ENCODE peak calls at places on chromosome 21, in seven cellular contexts. W, J, T, F, N, R and C are unnamed samples.
A peak's percentile ranks its signal among the peaks of the same experiment; 100 is the strongest.

GRCh38 chr21:41559658-41560599 is 52.0 kb upstream of the TMPRSS2 start:
- DNase-seq in F (no peak), R (no peak), J (no peak), T (no peak), W (no peak), N (no peak), C (no peak)

GRCh38 chr21:35051287-35051818 is 2.3 kb upstream of the RUNX1 start:
- DNase-seq in N (peak; percentile 42), J (peak; percentile 20), R (peak; percentile 82), W (no peak), T (peak; percentile 82), F (peak; percentile 80), C (peak; percentile 89)

GRCh38 chr21:15063081-15063820 is 1.5 kb downstream of the NRIP1 start:
- DNase-seq in F (no peak), J (no peak), T (no peak), R (peak; percentile 29), N (no peak), W (no peak), C (no peak)

GRCh38 chr21:41571938-41572510 is 64.1 kb upstream of the TMPRSS2 start:
- DNase-seq in F (peak; percentile 15), T (no peak), N (no peak), J (no peak), W (no peak), R (no peak), C (no peak)

GRCh38 chr21:46145840-46146691 is 9.3 kb downstream of the FTCD start:
- DNase-seq in N (no peak), F (no peak), T (peak; percentile 43), R (no peak), J (no peak), W (no peak), C (no peak)

GRCh38 chr21:44867999-44868700 is 5.3 kb downstream of the PTTG1IP start:
- DNase-seq in F (no peak), N (no peak), J (no peak), T (peak; percentile 15), R (no peak), W (no peak), C (no peak)

GRCh38 chr21:26782349-26782748 is 62.9 kb downstream of the ADAMTS1 start:
- DNase-seq in R (no peak), N (no peak), W (no peak), F (no peak), T (no peak), J (no peak), C (no peak)

GRCh38 chr21:26795866-26796329 is 49.3 kb downstream of the ADAMTS1 start:
- DNase-seq in F (no peak), T (no peak), R (no peak), W (peak; percentile 94), N (no peak), J (peak; percentile 14), C (peak; percentile 63)

GRCh38 chr21:38067086-38067739 is 151.0 kb upstream of the KCNJ6 start:
- DNase-seq in T (no peak), F (no peak), R (no peak), J (no peak), N (no peak), W (no peak), C (no peak)

GRCh38 chr21:21290751-21291150 is 292.5 kb downstream of the NCAM2 start:
- DNase-seq in F (no peak), J (no peak), R (no peak), N (no peak), W (no peak), T (no peak), C (no peak)

GRCh38 chr21:45537111-45537745 is 5.0 kb downstream of the SLC19A1 start:
- DNase-seq in F (no peak), R (no peak), J (no peak), W (no peak), N (no peak), T (peak; percentile 32), C (peak; percentile 7)

GRCh38 chr21:37642493-37642892 is 273.8 kb downstream of the KCNJ6 start:
- DNase-seq in R (peak; percentile 32), W (no peak), J (peak; percentile 24), F (peak; percentile 24), N (no peak), T (no peak), C (no peak)

GRCh38 chr21:46366966-46367365 is 43.0 kb downstream of the PCNT start:
- DNase-seq in J (no peak), T (no peak), W (no peak), R (no peak), F (no peak), N (no peak), C (no peak)

GRCh38 chr21:45970674-45971486 is 10.7 kb upstream of the COL6A1 start:
- DNase-seq in R (peak; percentile 33), N (no peak), J (no peak), T (peak; percentile 66), W (peak; percentile 74), F (no peak), C (peak; percentile 54)

GRCh38 chr21:28705616-28706015 is 287.1 kb downstream of the LTN1 start:
- DNase-seq in T (no peak), F (no peak), R (no peak), J (no peak), N (no peak), W (no peak), C (no peak)

GRCh38 chr21:29190920-29191319 is 60.5 kb downstream of the MAP3K7CL start:
- DNase-seq in W (no peak), R (peak; percentile 29), T (no peak), F (no peak), J (no peak), N (no peak), C (no peak)

GRCh38 chr21:37565530-37566223 is 199.1 kb downstream of the DYRK1A start:
- DNase-seq in R (peak; percentile 90), T (no peak), N (no peak), J (no peak), F (no peak), W (no peak), C (no peak)

GRCh38 chr21:14691924-14692323 is 145.8 kb upstream of the SAMSN1 start:
- DNase-seq in N (no peak), J (no peak), W (no peak), T (no peak), R (no peak), F (no peak), C (no peak)

GRCh38 chr21:45080639-45081414 is 6.4 kb downstream of the ADARB1 start:
- DNase-seq in W (no peak), R (no peak), J (no peak), T (no peak), F (no peak), N (no peak), C (no peak)

GRCh38 chr21:45011911-45012660 is 62.3 kb upstream of the ADARB1 start:
- DNase-seq in W (peak; percentile 11), T (peak; percentile 32), N (no peak), F (peak; percentile 65), J (no peak), R (peak; percentile 95), C (peak; percentile 19)

GRCh38 chr21:27423073-27423472 is 456.2 kb upstream of the ADAMTS5 start:
- DNase-seq in T (no peak), N (no peak), W (peak; percentile 63), R (no peak), J (no peak), F (no peak), C (peak; percentile 36)

GRCh38 chr21:23585419-23585818 is 2021.9 kb downstream of the MRPL39 start:
- DNase-seq in J (no peak), T (no peak), F (no peak), W (no peak), R (no peak), N (no peak), C (no peak)

GRCh38 chr21:28454978-28455600 is 537.6 kb downstream of the LTN1 start:
- DNase-seq in N (no peak), W (no peak), F (no peak), J (no peak), R (no peak), T (no peak), C (no peak)

GRCh38 chr21:19523731-19524130 is 1120.1 kb upstream of the TMPRSS15 start:
- DNase-seq in T (no peak), W (no peak), J (no peak), F (no peak), R (no peak), N (no peak), C (no peak)

GRCh38 chr21:29347274-29347681 is 48.6 kb downstream of the BACH1 start:
- DNase-seq in W (no peak), J (no peak), F (no peak), T (no peak), N (no peak), R (peak; percentile 27), C (peak; percentile 11)

DNA sequence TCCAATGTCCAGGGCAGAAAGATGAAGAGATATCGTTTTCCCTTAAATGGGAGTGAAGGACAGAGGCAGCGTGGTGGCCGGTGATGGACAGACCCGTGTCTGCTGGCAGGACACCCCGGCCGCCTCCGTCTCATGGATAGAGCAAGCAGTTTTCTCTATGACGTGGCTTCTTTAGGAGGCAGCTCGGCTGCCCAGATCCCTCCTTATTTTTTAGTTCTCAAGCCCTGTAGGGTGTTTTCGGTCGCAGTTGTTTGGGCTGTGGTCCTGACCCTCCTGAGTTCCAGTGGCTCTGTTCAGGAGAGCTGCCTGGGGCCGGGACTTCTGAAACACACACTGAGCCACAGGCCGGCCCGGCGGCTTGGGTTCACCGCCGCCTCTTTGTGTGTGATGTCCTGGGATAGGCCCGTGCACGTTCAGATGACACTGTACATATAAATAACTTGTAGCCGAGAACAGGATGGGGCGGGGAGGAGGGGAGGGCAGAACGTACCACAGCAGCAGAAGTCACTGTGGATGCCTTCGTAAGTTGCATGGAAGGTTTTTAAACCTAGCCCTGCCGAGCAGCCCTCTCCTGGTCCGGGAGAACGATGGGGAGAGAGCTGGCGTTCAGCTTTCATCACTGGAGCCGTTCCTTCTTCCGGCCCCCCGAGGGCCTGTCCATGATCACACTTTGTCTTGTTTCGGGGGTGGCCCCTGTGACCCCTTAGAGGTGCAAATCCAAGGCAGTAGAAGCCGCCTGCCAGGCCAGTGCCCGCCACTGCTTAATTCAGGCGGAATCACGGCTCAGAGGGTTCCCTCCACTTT is 65.2 kb downstream of the SIK1 start:
- DNase-seq in F (no peak), T (no peak), W (no peak), J (peak; percentile 93), N (no peak), R (no peak), C (peak; percentile 71)
- TF ChIP-seq POLR2A in F (no peak), T (no peak), W (no peak), J (peak; percentile 66), N (peak; percentile 22), R (no peak), C (peak; percentile 33)

GRCh38 chr21:36434144-36434543 is 45.8 kb downstream of the CLDN14 start:
- DNase-seq in N (no peak), T (no peak), J (no peak), R (no peak), F (no peak), W (no peak), C (no peak)
- TF ChIP-seq POLR2A in N (no peak), T (no peak), J (no peak), R (no peak), F (no peak), W (no peak), C (no peak)

GRCh38 chr21:39183272-39184049 is at the start of gene PSMG1:
- DNase-seq in F (peak; percentile 88), N (peak; percentile 75), R (peak; percentile 88), J (peak; percentile 89), W (peak; percentile 90), T (peak; percentile 99), C (peak; percentile 97)
- TF ChIP-seq POLR2A in F (peak; percentile 81), N (peak; percentile 72), R (peak; percentile 90), J (peak; percentile 81), W (peak; percentile 47), T (peak; percentile 70), C (peak; percentile 83)

DNA sequence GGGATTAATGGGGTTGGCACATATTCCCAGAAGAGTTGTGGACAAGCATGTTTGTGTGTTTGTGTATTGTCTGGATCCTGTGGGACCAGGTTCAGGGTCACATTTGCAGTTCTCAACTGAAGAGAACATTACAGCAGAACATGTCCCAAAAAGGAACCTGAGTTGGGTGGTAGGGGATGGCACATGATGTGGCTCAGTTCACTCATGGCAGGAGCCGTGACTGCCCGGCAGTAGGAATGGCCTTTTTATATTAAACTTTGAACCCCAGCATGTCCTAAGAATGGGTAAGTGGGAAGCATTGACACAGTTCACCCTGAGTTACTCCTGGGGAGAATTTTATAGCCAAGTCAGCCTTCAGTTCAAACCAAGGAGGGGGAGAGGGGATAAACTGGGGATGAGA is 41.3 kb downstream of the CXADR start:
- DNase-seq in T (no peak), W (no peak), F (no peak), J (no peak), N (no peak), R (no peak), C (no peak)
- TF ChIP-seq POLR2A in T (no peak), W (no peak), F (no peak), J (no peak), N (no peak), R (no peak), C (no peak)